ENCODE peak calls at places on chromosomes 11 and 22, in eight cellular contexts. G, J, Q, I, H, L, R and V are unnamed samples.

GRCh38 chr11:2804701-2805387 is 80.7 kb downstream of the CDKN1C start:
- DNase-seq in G (no peak), J (no peak), Q (no peak), I (no peak), H (no peak), L (peak), R (no peak), V (no peak)

GRCh38 chr22:49966716-49967332 is 6.3 kb downstream of the PIM3 start:
- DNase-seq in G (no peak), J (no peak), Q (no peak), I (no peak), H (no peak), L (peak), R (no peak), V (no peak)

GRCh38 chr11:11620251-11620965 is 1.4 kb downstream of the GALNT18 start:
- DNase-seq in G (peak), J (peak), Q (no peak), I (peak), H (peak), L (peak), R (no peak), V (no peak)

GRCh38 chr11:65555693-65556231 is 2.4 kb downstream of the LTBP3 start:
- DNase-seq in G (peak), J (peak), Q (peak), I (peak), H (no peak), L (no peak), R (no peak), V (no peak)

GRCh38 chr11:111001986-111002616 is 243.4 kb upstream of the POU2AF2 start:
- DNase-seq in G (peak), J (peak), Q (peak), I (peak), H (no peak), L (no peak), R (peak), V (no peak)

GRCh38 chr11:29063630-29064361 is 953.0 kb downstream of the KCNA4 start:
- DNase-seq in G (no peak), J (no peak), Q (no peak), I (peak), H (no peak), L (no peak), R (no peak), V (no peak)

GRCh38 chr11:28245131-28245530 is 136.9 kb downstream of the METTL15 start:
- DNase-seq in G (no peak), J (no peak), Q (peak), I (no peak), H (no peak), L (no peak), R (no peak), V (no peak)

GRCh38 chr11:60763692-60764369 is 7.2 kb downstream of the MS4A15 start:
- DNase-seq in G (no peak), J (no peak), Q (no peak), I (no peak), H (no peak), L (no peak), R (no peak), V (no peak)

GRCh38 chr11:44633641-44634040 is 68.2 kb downstream of the CD82 start:
- DNase-seq in G (no peak), J (no peak), Q (no peak), I (no peak), H (no peak), L (no peak), R (no peak), V (no peak)

GRCh38 chr11:34492806-34493414 is 20.7 kb downstream of the ELF5 start:
- DNase-seq in G (peak), J (peak), Q (peak), I (peak), H (peak), L (peak), R (peak), V (peak)

GRCh38 chr22:30393885-30394284 is 2.9 kb upstream of the SEC14L2 start:
- DNase-seq in G (no peak), J (no peak), Q (no peak), I (no peak), H (no peak), L (no peak), R (no peak), V (no peak)

GRCh38 chr22:20957691-20958440 is 9.2 kb upstream of the AIFM3 start:
- DNase-seq in G (peak), J (no peak), Q (no peak), I (no peak), H (no peak), L (peak), R (no peak), V (no peak)

GRCh38 chr11:59957094-59957493 is 6.7 kb upstream of the OOSP4A start:
- DNase-seq in G (no peak), J (peak), Q (no peak), I (peak), H (no peak), L (no peak), R (no peak), V (no peak)

GRCh38 chr22:33510429-33510904 is 409.8 kb downstream of the LARGE1 start:
- DNase-seq in G (no peak), J (no peak), Q (no peak), I (no peak), H (no peak), L (no peak), R (no peak), V (no peak)

GRCh38 chr11:73281796-73282660 is 9.9 kb downstream of the P2RY6 start:
- DNase-seq in G (no peak), J (no peak), Q (no peak), I (no peak), H (no peak), L (no peak), R (no peak), V (no peak)

GRCh38 chr11:11569936-11570491 is 51.8 kb downstream of the GALNT18 start:
- DNase-seq in G (peak), J (peak), Q (peak), I (peak), H (peak), L (no peak), R (no peak), V (no peak)

GRCh38 chr22:40720538-40721256 is 41.4 kb downstream of the MCHR1 start:
- DNase-seq in G (peak), J (no peak), Q (no peak), I (no peak), H (no peak), L (no peak), R (no peak), V (no peak)